ENCODE peak calls at places on chromosomes 2 and 18, in six cellular contexts. Y is HFF-Myc, B is right lobe of liver, N is adrenal gland, H is heart right ventricle, E is WERI-Rb-1. U is an unnamed sample.

GRCh38 chr18:46433121-46433826 is 223.7 kb downstream of the LOXHD1 start:
- DNase-seq in N (no peak), E (no peak), B (no peak), H (no peak), Y (no peak), U (no peak)

GRCh38 chr2:10221976-10222870 is 80.5 kb upstream of the HPCAL1 start:
- DNase-seq in H (no peak), N (no peak), E (no peak), B (no peak), Y (no peak), U (no peak)

GRCh38 chr2:121471571-121472464 is 58.9 kb upstream of the RNU4ATAC start:
- DNase-seq in N (no peak), Y (no peak), E (no peak), B (no peak), H (no peak), U (no peak)

GRCh38 chr18:34957119-34957863 is 83.9 kb upstream of the MAPRE2 start:
- DNase-seq in B (no peak), N (no peak), Y (no peak), E (no peak), H (no peak), U (no peak)

GRCh38 chr2:169426069-169426663 is 53.1 kb upstream of the BBS5 start:
- DNase-seq in E (no peak), B (no peak), Y (no peak), H (no peak), N (no peak), U (no peak)

GRCh38 chr2:230898016-230898415 is 27.0 kb downstream of the GPR55 start:
- DNase-seq in E (no peak), B (no peak), Y (no peak), H (no peak), N (no peak), U (peak)

GRCh38 chr2:65491381-65491903 is 59.0 kb upstream of the SPRED2 start:
- DNase-seq in B (no peak), Y (peak), H (no peak), E (no peak), N (no peak), U (no peak)

GRCh38 chr18:10252952-10253680 is 201.3 kb upstream of the APCDD1 start:
- DNase-seq in H (no peak), Y (no peak), N (no peak), B (no peak), E (no peak), U (no peak)

GRCh38 chr2:35125871-35126270 is 1229.7 kb upstream of the CRIM1 start:
- DNase-seq in Y (no peak), B (no peak), N (no peak), E (no peak), H (no peak), U (no peak)

GRCh38 chr2:44268259-44268649 is 7.0 kb upstream of the SLC3A1 start:
- DNase-seq in E (no peak), B (no peak), N (no peak), Y (no peak), H (no peak), U (no peak)

GRCh38 chr2:141947715-141948114 is 183.1 kb downstream of the LRP1B start:
- DNase-seq in E (no peak), B (no peak), N (no peak), Y (no peak), H (no peak), U (no peak)

GRCh38 chr2:152920846-152921245 is 202.4 kb downstream of the ARL6IP6 start:
- DNase-seq in E (no peak), B (no peak), H (no peak), N (peak), Y (no peak), U (no peak)

GRCh38 chr2:55419236-55419513 is 481 bp downstream of the CCDC88A start:
- DNase-seq in N (no peak), H (no peak), Y (peak), E (no peak), B (no peak), U (peak)

GRCh38 chr18:74221081-74221480 is 70.7 kb downstream of the CYB5A start:
- DNase-seq in N (no peak), E (no peak), B (no peak), H (no peak), Y (no peak), U (no peak)

GRCh38 chr2:222919841-222920609 is 59.2 kb downstream of the ACSL3 start:
- DNase-seq in Y (peak), N (peak), B (no peak), H (no peak), E (no peak), U (no peak)

GRCh38 chr2:234632527-234633391 is 135.9 kb upstream of the ARL4C start:
- DNase-seq in N (no peak), E (no peak), H (no peak), Y (peak), B (no peak), U (no peak)

GRCh38 chr18:13264986-13265900 is 46.7 kb downstream of the LDLRAD4 start:
- DNase-seq in B (no peak), E (no peak), H (no peak), Y (no peak), N (no peak), U (no peak)

GRCh38 chr2:161976927-161977326 is 97.1 kb downstream of the DPP4 start:
- DNase-seq in N (no peak), H (no peak), E (no peak), B (no peak), Y (no peak), U (no peak)

GRCh38 chr2:237686659-237687136 is 59.3 kb downstream of the LRRFIP1 start:
- DNase-seq in H (no peak), N (no peak), B (no peak), E (peak), Y (no peak), U (no peak)

GRCh38 chr18:58603365-58604067 is 25.4 kb downstream of the ALPK2 start:
- DNase-seq in Y (no peak), E (no peak), B (no peak), N (no peak), H (no peak), U (no peak)

GRCh38 chr18:80000877-80001276 is 12.5 kb upstream of the TXNL4A start:
- DNase-seq in B (no peak), H (no peak), Y (no peak), E (no peak), N (no peak), U (no peak)

GRCh38 chr2:236548179-236548918 is 21.3 kb upstream of the ACKR3 start:
- DNase-seq in H (no peak), Y (no peak), N (no peak), B (no peak), E (no peak), U (no peak)

GRCh38 chr2:70801607-70802263 is 11.3 kb upstream of the FIGLA start:
- DNase-seq in B (no peak), E (no peak), Y (no peak), H (no peak), N (no peak), U (no peak)

GRCh38 chr2:224145751-224146355 is 106.8 kb upstream of the SERPINE2 start:
- DNase-seq in N (no peak), H (peak), Y (peak), E (no peak), B (no peak), U (no peak)

GRCh38 chr2:46847185-46847710 is 68.4 kb downstream of the MCFD2 start:
- DNase-seq in H (peak), B (peak), Y (peak), E (no peak), N (peak), U (peak)

GRCh38 chr18:68714356-68714706 is 577 bp downstream of the TMX3 start:
- DNase-seq in H (no peak), N (peak), B (no peak), Y (no peak), E (peak), U (no peak)

GRCh38 chr2:238247002-238247822 is 7.4 kb upstream of the HES6 start:
- DNase-seq in B (peak), N (no peak), H (no peak), Y (no peak), E (peak), U (no peak)

GRCh38 chr18:8081872-8082553 is 514.9 kb downstream of the PTPRM start:
- DNase-seq in E (no peak), N (no peak), H (no peak), Y (no peak), B (no peak), U (no peak)

GRCh38 chr18:69559604-69560003 is 158.9 kb downstream of the DOK6 start:
- DNase-seq in Y (no peak), E (no peak), B (no peak), H (no peak), N (no peak), U (no peak)

GRCh38 chr18:46528037-46528436 is 129.0 kb downstream of the LOXHD1 start:
- DNase-seq in N (no peak), H (no peak), B (no peak), E (peak), Y (no peak), U (no peak)

GRCh38 chr18:71665131-71665530 is 879.0 kb downstream of the CBLN2 start:
- DNase-seq in N (no peak), H (no peak), E (no peak), Y (no peak), B (no peak), U (no peak)

GRCh38 chr2:109275120-109276040 is 146.4 kb downstream of the SH3RF3 start:
- DNase-seq in Y (no peak), B (no peak), H (no peak), N (peak), E (peak), U (no peak)

GRCh38 chr2:120883607-120884405 is 148.1 kb downstream of the GLI2 start:
- DNase-seq in H (no peak), B (no peak), E (no peak), N (no peak), Y (no peak), U (no peak)

GRCh38 chr18:63342206-63342605 is 22.6 kb upstream of the BCL2 start:
- DNase-seq in N (peak), Y (no peak), E (peak), H (no peak), B (no peak), U (peak)

GRCh38 chr2:5290911-5291546 is 401.2 kb upstream of the SOX11 start:
- DNase-seq in E (no peak), N (no peak), B (no peak), H (no peak), Y (no peak), U (no peak)
- TF ChIP-seq CTCF in E (peak), N (no peak), B (no peak), H (no peak), Y (no peak), U (no peak)

GRCh38 chr18:48676756-48677368 is 138.0 kb downstream of the CTIF start:
- DNase-seq in E (peak), H (peak), Y (no peak), B (peak), N (peak), U (peak)
- TF ChIP-seq CTCF in E (peak), H (peak), Y (peak), B (peak), N (peak), U (peak)

GRCh38 chr2:156561326-156561725 is 125.1 kb downstream of the GPD2 start:
- DNase-seq in H (no peak), N (no peak), Y (no peak), E (no peak), B (no peak), U (no peak)
- TF ChIP-seq CTCF in H (no peak), N (no peak), Y (no peak), E (no peak), B (no peak), U (no peak)

DNA sequence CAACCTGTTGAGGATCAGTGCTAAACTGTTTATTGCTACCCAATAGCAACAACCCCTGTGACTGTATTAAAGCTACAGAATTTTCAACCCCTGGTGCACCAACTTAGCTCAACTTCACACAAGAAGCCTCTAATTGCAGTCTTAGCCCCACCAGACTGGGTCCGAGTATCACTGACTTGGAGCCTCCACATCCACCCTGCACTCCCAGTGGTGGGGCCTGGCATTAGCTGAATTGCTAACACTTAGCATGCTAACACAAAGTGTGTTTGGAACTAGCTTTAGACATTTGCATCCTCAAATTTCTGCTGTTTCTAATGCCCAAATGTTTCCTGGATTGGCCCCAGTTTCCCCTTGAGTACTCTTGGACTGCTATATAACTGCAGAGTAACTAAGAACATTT is 298.6 kb downstream of the AGPS start:
- DNase-seq in Y (no peak), B (no peak), E (no peak), N (no peak), H (no peak), U (no peak)
- TF ChIP-seq CTCF in Y (no peak), B (no peak), E (no peak), N (no peak), H (no peak), U (no peak)

GRCh38 chr2:176821350-176821749 is 391.2 kb upstream of the HNRNPA3 start:
- DNase-seq in E (no peak), Y (no peak), H (no peak), B (no peak), N (no peak), U (no peak)
- TF ChIP-seq CTCF in E (peak), Y (no peak), H (no peak), B (no peak), N (no peak), U (peak)